ENCODE peak calls at places on chromosomes 5 and 9, in seven cellular contexts. S is IMR-90, Z is neuronal stem cell, D is H9, Q is mesendoderm, P is H1, C is trophoblast cell. O is an unnamed sample.

GRCh38 chr5:139709587-139710369 is 61.6 kb downstream of the CXXC5 start:
- DNase-seq in S (no peak), Z (peak), D (peak), Q (peak), P (no peak), C (no peak), O (peak)

GRCh38 chr5:159877087-159877486 is 39.2 kb upstream of the ADRA1B start:
- DNase-seq in S (no peak), Z (no peak), D (no peak), Q (no peak), P (no peak), C (no peak), O (no peak)

GRCh38 chr9:94213513-94214124 is 45.5 kb upstream of the ZNF169 start:
- DNase-seq in S (peak), Z (peak), D (peak), Q (peak), P (peak), C (peak), O (peak)

GRCh38 chr5:160492565-160492964 is 70.9 kb downstream of the PTTG1 start:
- DNase-seq in S (no peak), Z (no peak), D (no peak), Q (no peak), P (no peak), C (no peak), O (no peak)

GRCh38 chr9:95383198-95383673 is 65.7 kb upstream of the FANCC start:
- DNase-seq in S (peak), Z (no peak), D (no peak), Q (peak), P (no peak), C (peak), O (peak)

GRCh38 chr5:170571331-170571731 is 67.5 kb downstream of the KCNIP1 start:
- DNase-seq in S (peak), Z (no peak), D (no peak), Q (peak), P (no peak), C (no peak), O (peak)

GRCh38 chr5:180523629-180524466 is 29.7 kb downstream of the CNOT6 start:
- DNase-seq in S (peak), Z (no peak), D (no peak), Q (peak), P (no peak), C (no peak), O (peak)

GRCh38 chr5:39616131-39616530 is 191.4 kb upstream of the DAB2 start:
- DNase-seq in S (no peak), Z (no peak), D (no peak), Q (no peak), P (no peak), C (no peak), O (peak)

GRCh38 chr5:93909356-93909755 is 168.0 kb upstream of the POU5F2 start:
- DNase-seq in S (no peak), Z (no peak), D (no peak), Q (no peak), P (no peak), C (no peak), O (no peak)

GRCh38 chr5:77645995-77646639 is 7.6 kb upstream of the OTP start:
- DNase-seq in S (no peak), Z (no peak), D (no peak), Q (no peak), P (no peak), C (no peak), O (no peak)

GRCh38 chr9:90025816-90026215 is 421.0 kb downstream of the GADD45G start:
- DNase-seq in S (no peak), Z (no peak), D (no peak), Q (peak), P (peak), C (peak), O (peak)

GRCh38 chr9:98360176-98360708 is 104.8 kb upstream of the TBC1D2 start:
- DNase-seq in S (no peak), Z (no peak), D (no peak), Q (peak), P (no peak), C (no peak), O (no peak)

GRCh38 chr9:131254107-131254491 is 22.2 kb downstream of the FAM78A start:
- DNase-seq in S (no peak), Z (no peak), D (no peak), Q (no peak), P (no peak), C (peak), O (peak)

GRCh38 chr5:95771109-95771708 is 40.1 kb downstream of the RHOBTB3 start:
- DNase-seq in S (no peak), Z (no peak), D (no peak), Q (no peak), P (no peak), C (no peak), O (no peak)

GRCh38 chr9:113931140-113931539 is 55.0 kb downstream of the ZNF618 start:
- DNase-seq in S (no peak), Z (no peak), D (no peak), Q (no peak), P (no peak), C (no peak), O (no peak)

GRCh38 chr9:70407081-70407503 is 7.4 kb downstream of the KLF9 start:
- DNase-seq in S (peak), Z (no peak), D (no peak), Q (no peak), P (no peak), C (no peak), O (peak)

GRCh38 chr5:150272531-150272930 is 17.0 kb downstream of the CAMK2A start:
- DNase-seq in S (peak), Z (peak), D (peak), Q (peak), P (peak), C (peak), O (peak)

GRCh38 chr9:88740844-88741243 is 205.9 kb downstream of the NXNL2 start:
- DNase-seq in S (no peak), Z (no peak), D (no peak), Q (no peak), P (no peak), C (no peak), O (no peak)

GRCh38 chr5:138953370-138954256 is 78.5 kb upstream of the LRRTM2 start:
- DNase-seq in S (peak), Z (no peak), D (no peak), Q (no peak), P (no peak), C (no peak), O (peak)

GRCh38 chr5:173669483-173669882 is 53.0 kb upstream of the BOD1 start:
- DNase-seq in S (no peak), Z (no peak), D (no peak), Q (no peak), P (no peak), C (no peak), O (no peak)

GRCh38 chr5:178403956-178404600 is 171.5 kb upstream of the PHYKPL start:
- DNase-seq in S (no peak), Z (no peak), D (no peak), Q (no peak), P (no peak), C (no peak), O (no peak)

GRCh38 chr5:168899673-168900072 is 320.5 kb upstream of the PANK3 start:
- DNase-seq in S (no peak), Z (no peak), D (no peak), Q (no peak), P (no peak), C (no peak), O (no peak)

GRCh38 chr5:111392181-111392580 is 120.2 kb downstream of the STARD4 start:
- DNase-seq in S (no peak), Z (no peak), D (no peak), Q (no peak), P (no peak), C (no peak), O (no peak)

GRCh38 chr5:158976035-158976434 is 123.7 kb downstream of the EBF1 start:
- DNase-seq in S (peak), Z (no peak), D (no peak), Q (no peak), P (no peak), C (no peak), O (peak)

GRCh38 chr5:142248853-142249462 is 75.9 kb downstream of the SPRY4 start:
- DNase-seq in S (peak), Z (no peak), D (no peak), Q (no peak), P (no peak), C (no peak), O (no peak)

DNA sequence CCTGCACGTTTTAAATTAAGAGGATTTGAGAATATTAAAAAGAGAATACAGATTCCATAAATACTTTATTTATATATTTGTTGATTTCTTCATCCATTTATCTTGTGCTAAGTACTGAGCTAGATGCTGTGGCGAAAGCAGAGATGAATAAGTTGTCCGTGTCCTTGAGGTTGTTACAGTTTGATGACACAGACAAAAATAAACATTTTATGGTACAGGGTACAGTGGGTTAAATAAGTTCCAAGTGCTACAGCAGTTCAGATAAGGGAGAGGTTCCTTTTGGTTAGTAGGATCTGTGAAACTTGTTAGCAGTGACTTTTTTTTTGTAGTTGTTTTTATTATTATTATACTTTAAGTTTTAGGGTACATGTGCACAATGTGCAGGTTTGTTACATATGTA is 50.2 kb downstream of the MACIR start:
- DNase-seq in S (no peak), Z (no peak), D (no peak), Q (no peak), P (no peak), C (no peak), O (no peak)
- H4K8ac ChIP-seq in S (no peak), Z (no peak), D (no peak), Q (no peak), P (no peak), C (no peak), O (no peak)

GRCh38 chr5:68374770-68375518 is 159.4 kb downstream of the PIK3R1 start:
- DNase-seq in S (no peak), Z (no peak), D (no peak), Q (no peak), P (no peak), C (no peak), O (no peak)
- H3K4me2 ChIP-seq in S (no peak), Z (no peak), D (no peak), Q (no peak), P (no peak), C (no peak), O (no peak)

GRCh38 chr5:108910627-108911026 is 162.9 kb downstream of the FER start:
- DNase-seq in S (no peak), Z (no peak), D (no peak), Q (no peak), P (no peak), C (no peak), O (no peak)

GRCh38 chr5:108905818-108906217 is 158.1 kb downstream of the FER start:
- DNase-seq in S (no peak), Z (no peak), D (no peak), Q (no peak), P (no peak), C (peak), O (no peak)

DNA sequence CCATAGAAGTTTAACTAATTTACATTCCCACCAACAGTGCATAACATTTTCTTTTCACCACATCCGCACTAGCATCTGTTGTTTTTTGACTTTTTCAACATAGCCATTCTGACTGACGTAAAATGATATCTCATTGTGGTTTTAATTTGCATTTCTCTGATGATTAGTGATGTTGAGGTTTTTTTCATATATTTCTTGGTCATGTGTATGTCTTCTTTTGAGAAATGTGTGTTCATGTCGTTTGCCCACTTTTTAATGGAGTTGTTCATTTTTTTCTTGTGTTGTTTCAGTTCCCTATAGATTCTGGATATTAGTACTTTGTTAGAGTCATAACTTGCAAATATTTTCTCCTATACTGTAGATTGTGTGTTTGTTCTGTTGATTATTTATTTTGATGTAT is 163.4 kb downstream of the FER start:
- DNase-seq in S (no peak), Z (no peak), D (no peak), Q (no peak), P (no peak), C (no peak), O (no peak)
- H3K4ac ChIP-seq in S (no peak), Z (no peak), D (no peak), Q (no peak), P (no peak), C (no peak), O (no peak)

GRCh38 chr5:172453206-172453985 is 929 bp downstream of the SH3PXD2B start:
- DNase-seq in S (peak), Z (peak), D (peak), Q (peak), P (no peak), C (no peak), O (peak)

GRCh38 chr5:172455087-172455381 is 709 bp upstream of the SH3PXD2B start:
- DNase-seq in S (no peak), Z (no peak), D (no peak), Q (peak), P (no peak), C (no peak), O (no peak)

GRCh38 chr5:172453986-172454354 is 355 bp downstream of the SH3PXD2B start:
- DNase-seq in S (no peak), Z (peak), D (peak), Q (peak), P (no peak), C (no peak), O (peak)

GRCh38 chr5:172455511-172456061 is 1.3 kb upstream of the SH3PXD2B start:
- DNase-seq in S (peak), Z (no peak), D (peak), Q (peak), P (no peak), C (no peak), O (peak)

GRCh38 chr5:172454355-172455086 is at the start of gene SH3PXD2B:
- DNase-seq in S (no peak), Z (peak), D (peak), Q (peak), P (no peak), C (peak), O (peak)
- H4K8ac ChIP-seq in S (peak), Z (peak), D (no peak), Q (no peak), P (peak), C (peak), O (peak)

O was measured in mesenchymal stem cell.